ENCODE peak calls at places on chromosomes 3 and 15, in six cellular contexts. Z is dermis blood vessel endothelial cell, D is nucleus accumbens, X is lung, J is RCC 7860, R is GM12891. V is an unnamed sample.

GRCh38 chr3:13598926-13599886 is 50.3 kb downstream of the FBLN2 start:
- DNase-seq in R (no peak), J (peak; percentile 38), Z (no peak), X (no peak), D (no peak), V (no peak)

GRCh38 chr15:60634815-60635214 is 155.9 kb upstream of the ICE2 start:
- DNase-seq in Z (no peak), X (no peak), J (no peak), D (no peak), R (no peak), V (no peak)

GRCh38 chr15:83659011-83659811 is 5.3 kb downstream of the ADAMTSL3 start:
- DNase-seq in J (no peak), X (no peak), Z (no peak), D (no peak), R (no peak), V (no peak)

GRCh38 chr3:154217663-154218062 is 96.5 kb downstream of the ARHGEF26 start:
- DNase-seq in J (no peak), X (no peak), R (no peak), Z (no peak), D (no peak), V (no peak)

GRCh38 chr15:96416218-96416933 is 85.9 kb downstream of the NR2F2 start:
- DNase-seq in Z (no peak), D (no peak), J (no peak), R (no peak), X (no peak), V (no peak)

GRCh38 chr15:90664650-90665287 is 52.4 kb upstream of the BLM start:
- DNase-seq in X (peak; percentile 38), R (no peak), J (no peak), D (no peak), Z (peak; percentile 61), V (no peak)

GRCh38 chr3:164673738-164674137 is 404.6 kb downstream of the SI start:
- DNase-seq in X (no peak), R (no peak), D (no peak), J (no peak), Z (no peak), V (no peak)

GRCh38 chr15:93126496-93127083 is 37.6 kb upstream of the RGMA start:
- DNase-seq in Z (no peak), D (no peak), J (no peak), R (no peak), X (no peak), V (no peak)

V was measured in prostate gland.